ENCODE peak calls at places on chromosomes 2 and 18, in four cellular contexts. Q is left lung, J is PC-9, Z is GM06990. S is an unnamed sample.

GRCh38 chr2:42810971-42811865 is 18.8 kb upstream of the HAAO start:
- DNase-seq in Q (peak), J (peak), Z (no peak), S (no peak)

GRCh38 chr2:230738391-230738811 is 25.8 kb downstream of the CAB39 start:
- DNase-seq in Q (no peak), J (no peak), Z (no peak), S (no peak)

GRCh38 chr2:113085542-113085941 is 17.8 kb downstream of the IL1F10 start:
- DNase-seq in Q (no peak), J (no peak), Z (no peak), S (no peak)

GRCh38 chr2:67839242-67839641 is 223.6 kb downstream of the C1D start:
- DNase-seq in Q (no peak), J (no peak), Z (no peak), S (no peak)

GRCh38 chr2:55112229-55113016 is 62.2 kb upstream of the RTN4 start:
- DNase-seq in Q (peak), J (no peak), Z (no peak), S (no peak)

GRCh38 chr2:57880967-57881366 is 165.6 kb upstream of the VRK2 start:
- DNase-seq in Q (no peak), J (no peak), Z (no peak), S (no peak)

GRCh38 chr18:77061291-77061945 is 71.2 kb downstream of the MBP start:
- DNase-seq in Q (no peak), J (no peak), Z (no peak), S (no peak)

GRCh38 chr2:54161660-54162059 is 46.2 kb downstream of the ACYP2 start:
- DNase-seq in Q (no peak), J (no peak), Z (no peak), S (no peak)

GRCh38 chr2:212294816-212295215 is 243.8 kb downstream of the ERBB4 start:
- DNase-seq in Q (no peak), J (no peak), Z (no peak), S (peak)

GRCh38 chr2:238290079-238290478 is 1.7 kb upstream of the PER2 start:
- DNase-seq in Q (peak), J (peak), Z (no peak), S (no peak)

GRCh38 chr2:163570391-163570790 is 165.4 kb downstream of the FIGN start:
- DNase-seq in Q (no peak), J (no peak), Z (no peak), S (no peak)

GRCh38 chr2:169362346-169363026 is at the start of gene LRP2:
- DNase-seq in Q (peak), J (no peak), Z (peak), S (no peak)

GRCh38 chr2:207289295-207290018 is 123.7 kb upstream of the KLF7 start:
- DNase-seq in Q (no peak), J (peak), Z (no peak), S (peak)

GRCh38 chr2:209985879-209986278 is 16.6 kb upstream of the RPE start:
- DNase-seq in Q (no peak), J (no peak), Z (no peak), S (no peak)

GRCh38 chr18:14978962-14979535 is 231.1 kb downstream of the ANKRD30B start:
- DNase-seq in Q (no peak), J (peak), Z (no peak), S (no peak)

GRCh38 chr18:71398530-71398929 is 1109.7 kb downstream of the SOCS6 start:
- DNase-seq in Q (no peak), J (no peak), Z (no peak), S (peak)

GRCh38 chr18:48007955-48008701 is 77.7 kb upstream of the SMAD2 start:
- DNase-seq in Q (peak), J (peak), Z (peak), S (peak)

GRCh38 chr2:64797881-64798590 is 144.3 kb upstream of the SERTAD2 start:
- DNase-seq in Q (no peak), J (peak), Z (no peak), S (no peak)

GRCh38 chr2:218370410-218371063 is 11.5 kb upstream of the SLC11A1 start:
- DNase-seq in Q (peak), J (no peak), Z (no peak), S (no peak)

GRCh38 chr2:226792155-226792871 is 7.3 kb downstream of the IRS1 start:
- DNase-seq in Q (no peak), J (peak), Z (no peak), S (no peak)

GRCh38 chr2:62596061-62596658 is 90.2 kb upstream of the TMEM17 start:
- DNase-seq in Q (no peak), J (no peak), Z (no peak), S (no peak)

GRCh38 chr18:49878567-49878966 is 65.2 kb upstream of the ACAA2 start:
- DNase-seq in Q (no peak), J (no peak), Z (no peak), S (no peak)

GRCh38 chr2:107669335-107669734 is 157.4 kb upstream of the RGPD4 start:
- DNase-seq in Q (no peak), J (no peak), Z (no peak), S (no peak)

GRCh38 chr2:224405841-224406370 is 4.0 kb upstream of the FAM124B start:
- DNase-seq in Q (no peak), J (no peak), Z (no peak), S (no peak)

GRCh38 chr18:39742015-39742466 is 2176.4 kb upstream of the CELF4 start:
- DNase-seq in Q (no peak), J (no peak), Z (no peak), S (no peak)

GRCh38 chr2:148524519-148524919 is 120.0 kb upstream of the EPC2 start:
- DNase-seq in Q (no peak), J (no peak), Z (no peak), S (no peak)

GRCh38 chr2:11430729-11431128 is 35.2 kb downstream of the E2F6 start:
- DNase-seq in Q (no peak), J (no peak), Z (no peak), S (no peak)

GRCh38 chr2:15749460-15750432 is 158.1 kb downstream of the DDX1 start:
- DNase-seq in Q (no peak), J (no peak), Z (no peak), S (no peak)

GRCh38 chr2:112812318-112813042 is 24.1 kb downstream of the IL1B start:
- DNase-seq in Q (no peak), J (no peak), Z (no peak), S (no peak)

GRCh38 chr2:44705851-44706555 is 235.5 kb upstream of the SIX3 start:
- DNase-seq in Q (no peak), J (no peak), Z (no peak), S (no peak)

GRCh38 chr2:30127016-30127893 is 19.6 kb upstream of the YPEL5 start:
- DNase-seq in Q (no peak), J (no peak), Z (no peak), S (no peak)

GRCh38 chr2:226467633-226468032 is 332.0 kb downstream of the IRS1 start:
- DNase-seq in Q (no peak), J (no peak), Z (no peak), S (no peak)

GRCh38 chr2:111698743-111699554 is 185.0 kb downstream of the ANAPC1 start:
- DNase-seq in Q (peak), J (peak), Z (no peak), S (peak)
- TF ChIP-seq CTCF in Q (peak), J (peak), Z (peak), S (peak)

DNA sequence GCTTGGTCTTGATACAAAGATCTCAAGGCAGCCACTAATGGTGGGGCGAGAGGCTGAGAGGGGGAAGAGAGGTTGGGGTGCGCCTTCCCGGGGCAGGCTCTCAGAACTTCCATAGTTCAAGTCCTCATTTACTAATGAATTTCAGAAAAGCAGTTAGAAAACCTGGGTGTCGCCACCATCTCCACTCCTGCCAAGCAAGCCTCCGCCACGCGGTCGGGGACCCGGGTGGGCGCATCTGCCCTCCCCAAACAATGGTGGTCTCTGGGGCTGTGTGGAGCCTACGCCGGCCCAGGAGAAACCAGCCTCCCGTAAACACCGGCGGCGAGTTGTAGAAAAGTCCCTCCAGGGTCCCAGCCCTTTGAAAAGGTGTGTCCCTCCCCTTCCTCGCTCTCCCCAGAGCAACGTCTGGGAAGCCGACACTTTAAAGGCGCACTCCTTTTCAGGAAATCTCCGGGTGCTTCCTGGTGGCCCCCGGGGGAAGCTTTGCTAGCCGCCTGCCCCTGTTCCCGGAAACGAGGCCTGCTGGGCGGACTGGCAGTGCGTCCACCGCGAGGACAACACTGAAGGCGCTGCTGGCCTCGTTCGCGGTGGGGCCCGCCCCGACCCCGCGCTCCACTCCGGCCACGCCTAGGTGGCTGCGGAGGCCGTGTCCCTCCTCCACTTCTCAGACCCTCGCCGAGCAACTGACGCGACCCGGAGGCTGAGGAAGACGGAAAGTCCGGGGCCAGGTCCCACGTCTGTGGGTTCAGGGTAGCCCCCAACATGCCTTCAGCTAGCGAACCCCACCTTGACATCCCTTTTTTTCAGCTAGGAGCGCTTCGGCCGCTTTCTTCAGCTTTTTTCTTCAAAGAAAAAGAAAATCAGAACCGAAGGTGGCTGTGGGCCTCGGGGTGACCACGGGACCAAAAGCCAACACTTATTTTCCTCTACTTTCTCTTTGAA is 16.8 kb downstream of the EVX2 start:
- DNase-seq in Q (no peak), J (no peak), Z (no peak), S (no peak)
- H3K4me3 ChIP-seq in Q (peak), J (no peak), Z (no peak), S (no peak)

DNA sequence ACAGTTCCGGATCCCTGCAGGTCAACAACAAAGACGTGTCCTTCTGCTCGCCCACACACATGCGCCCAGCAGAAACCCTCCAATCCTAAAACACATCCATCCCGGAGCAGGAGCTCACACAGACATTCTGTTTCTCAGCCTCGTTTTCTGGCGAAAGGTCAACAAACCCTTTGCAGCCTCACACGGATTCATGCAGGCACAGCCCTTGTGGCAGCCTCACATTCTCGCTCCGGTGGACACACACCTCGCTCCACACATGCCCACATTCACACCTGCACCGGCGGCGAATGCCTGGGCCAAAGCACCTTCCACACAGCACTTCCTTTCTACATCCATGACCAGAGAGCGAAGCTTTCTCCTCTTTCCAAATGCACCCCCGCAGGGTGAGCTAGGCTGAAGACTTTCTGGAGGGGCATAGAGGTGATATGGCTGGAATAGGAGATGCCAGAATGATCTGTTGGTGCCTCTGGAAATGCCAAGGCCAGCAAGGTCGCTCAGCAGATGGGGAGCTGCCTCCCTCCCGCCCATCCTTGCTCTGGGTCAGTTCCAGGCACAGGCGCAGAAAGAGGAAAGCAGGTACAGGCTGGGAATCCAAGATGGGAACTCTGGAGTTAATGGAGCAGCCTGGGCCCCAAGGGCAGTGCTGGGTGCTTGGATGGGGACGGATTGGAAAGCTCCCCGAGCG is 88.8 kb downstream of the CELF4 start:
- DNase-seq in Q (no peak), J (no peak), Z (no peak), S (no peak)
- TF ChIP-seq CTCF in Q (no peak), J (no peak), Z (no peak), S (no peak)

GRCh38 chr2:240023792-240024191 is 1.4 kb downstream of the NDUFA10 start:
- DNase-seq in Q (no peak), J (no peak), Z (no peak), S (no peak)
- H3K4me3 ChIP-seq in Q (peak), J (peak), Z (peak), S (peak)

GRCh38 chr2:215868886-215869285 is 144.5 kb downstream of the MREG start:
- DNase-seq in Q (no peak), J (no peak), Z (no peak), S (no peak)

GRCh38 chr2:215870088-215870490 is 143.3 kb downstream of the MREG start:
- DNase-seq in Q (no peak), J (peak), Z (no peak), S (no peak)

GRCh38 chr2:215874418-215874817 is 138.9 kb downstream of the MREG start:
- DNase-seq in Q (no peak), J (no peak), Z (no peak), S (no peak)

GRCh38 chr2:215866594-215866993 is 146.8 kb downstream of the MREG start:
- DNase-seq in Q (no peak), J (no peak), Z (no peak), S (no peak)

DNA sequence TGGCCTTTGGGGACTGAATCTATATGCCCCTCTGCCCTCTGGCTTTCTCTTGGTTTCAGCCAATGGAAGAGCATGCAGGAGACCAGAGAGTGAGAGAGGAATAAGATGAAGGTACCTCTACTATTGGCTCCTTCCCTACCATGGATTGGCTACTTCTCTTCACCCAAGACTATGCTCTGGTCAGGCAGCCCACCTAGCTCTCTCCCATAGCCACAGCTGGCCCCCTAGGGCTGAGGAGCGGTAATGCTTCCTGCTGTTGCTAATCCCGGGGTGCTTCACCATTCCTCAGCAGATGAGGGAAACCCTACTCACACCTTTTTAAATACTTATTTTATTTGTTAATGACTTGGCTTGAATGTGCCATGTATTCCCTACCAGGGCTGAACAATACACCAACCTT is 142.4 kb downstream of the MREG start:
- DNase-seq in Q (no peak), J (no peak), Z (no peak), S (no peak)
- TF ChIP-seq CTCF in Q (no peak), J (peak), Z (peak), S (no peak)

GRCh38 chr2:232842689-232843088 is 27.4 kb upstream of the SNORC start:
- DNase-seq in Q (no peak), J (no peak), Z (no peak), S (no peak)

GRCh38 chr2:232836934-232837333 is 33.1 kb upstream of the SNORC start:
- DNase-seq in Q (no peak), J (no peak), Z (no peak), S (no peak)

GRCh38 chr2:232833830-232834229 is 36.2 kb upstream of the SNORC start:
- DNase-seq in Q (no peak), J (no peak), Z (no peak), S (peak)

GRCh38 chr2:232839680-232840079 is 30.4 kb upstream of the SNORC start:
- DNase-seq in Q (peak), J (no peak), Z (no peak), S (peak)

GRCh38 chr2:232838406-232838874 is 31.6 kb upstream of the SNORC start:
- DNase-seq in Q (no peak), J (peak), Z (peak), S (no peak)
- H3K4me3 ChIP-seq in Q (no peak), J (no peak), Z (peak), S (no peak)

GRCh38 chr2:75466708-75467311 is 93.9 kb downstream of the EVA1A start:
- DNase-seq in Q (peak), J (peak), Z (peak), S (no peak)
- TF ChIP-seq CTCF in Q (peak), J (peak), Z (peak), S (peak)

DNA sequence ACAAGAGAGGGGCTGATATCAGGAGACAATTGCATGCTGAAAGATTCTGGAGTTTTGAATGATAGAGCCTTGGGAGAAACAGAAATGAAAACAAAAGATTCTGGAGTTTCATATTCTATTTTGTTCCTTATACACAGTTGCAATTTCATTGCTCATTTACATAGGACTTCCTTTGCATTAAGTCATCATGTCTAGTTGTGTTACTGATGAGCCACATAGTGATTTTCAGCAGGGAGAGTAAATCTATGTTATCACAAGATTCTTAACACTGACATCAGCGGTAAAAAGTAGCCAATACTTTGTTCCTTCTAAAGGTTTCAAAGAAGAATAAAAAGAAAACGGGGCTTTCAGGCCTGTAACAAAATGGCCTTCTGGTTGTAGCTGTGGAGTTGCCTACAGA is 7.1 kb downstream of the ADAM17 start:
- DNase-seq in Q (no peak), J (no peak), Z (peak), S (no peak)
- H3K4me3 ChIP-seq in Q (peak), J (no peak), Z (peak), S (no peak)

GRCh38 chr2:139281124-139281523 is 500.9 kb upstream of the NXPH2 start:
- DNase-seq in Q (no peak), J (no peak), Z (no peak), S (no peak)
- TF ChIP-seq CTCF in Q (no peak), J (no peak), Z (no peak), S (no peak)

S was measured in LNCaP clone FGC.